ENCODE peak calls at places on chromosomes 2 and 18, in nine cellular contexts. One of them, this sample, is unnamed.

GRCh38 chr2:197889041-197889440 is 84.6 kb downstream of the PLCL1 start:
- DNase-seq in Karpas-422: peak; percentile 56
- DNase-seq in cardiac muscle cell: no peak
- DNase-seq in aorta: no peak
- DNase-seq in uterus: no peak
- DNase-seq in A549: no peak
- DNase-seq in H1: no peak
- DNase-seq in ascending aorta: no peak
- DNase-seq in IMR-90: peak; percentile 64
- DNase-seq in this sample: peak; percentile 29

GRCh38 chr2:13193075-13193474 is 476.3 kb downstream of the TRIB2 start:
- DNase-seq in Karpas-422: peak; percentile 78
- DNase-seq in cardiac muscle cell: no peak
- DNase-seq in aorta: no peak
- DNase-seq in uterus: no peak
- DNase-seq in A549: no peak
- DNase-seq in H1: no peak
- DNase-seq in ascending aorta: no peak
- DNase-seq in IMR-90: peak; percentile 13
- DNase-seq in this sample: peak; percentile 67

GRCh38 chr2:7974936-7975335 is 706.9 kb upstream of the ID2 start:
- DNase-seq in Karpas-422: no peak
- DNase-seq in cardiac muscle cell: no peak
- DNase-seq in aorta: no peak
- DNase-seq in uterus: no peak
- DNase-seq in A549: no peak
- DNase-seq in H1: no peak
- DNase-seq in ascending aorta: no peak
- DNase-seq in IMR-90: no peak
- DNase-seq in this sample: no peak

GRCh38 chr18:70417847-70418246 is 129.0 kb downstream of the SOCS6 start:
- DNase-seq in Karpas-422: no peak
- DNase-seq in cardiac muscle cell: no peak
- DNase-seq in aorta: no peak
- DNase-seq in uterus: no peak
- DNase-seq in A549: no peak
- DNase-seq in H1: no peak
- DNase-seq in ascending aorta: no peak
- DNase-seq in IMR-90: no peak
- DNase-seq in this sample: no peak

GRCh38 chr2:240450532-240451107 is 15.2 kb downstream of the GPC1 start:
- DNase-seq in Karpas-422: peak; percentile 55
- DNase-seq in cardiac muscle cell: no peak
- DNase-seq in aorta: no peak
- DNase-seq in uterus: no peak
- DNase-seq in A549: no peak
- DNase-seq in H1: no peak
- DNase-seq in ascending aorta: no peak
- DNase-seq in IMR-90: no peak
- DNase-seq in this sample: no peak

GRCh38 chr18:61308795-61309393 is 24.3 kb upstream of the CDH20 start:
- DNase-seq in Karpas-422: no peak
- DNase-seq in cardiac muscle cell: no peak
- DNase-seq in aorta: no peak
- DNase-seq in uterus: no peak
- DNase-seq in A549: no peak
- DNase-seq in H1: no peak
- DNase-seq in ascending aorta: no peak
- DNase-seq in IMR-90: peak; percentile 1
- DNase-seq in this sample: no peak

GRCh38 chr2:160075171-160075570 is 12.8 kb upstream of the PLA2R1 start:
- DNase-seq in Karpas-422: no peak
- DNase-seq in cardiac muscle cell: no peak
- DNase-seq in aorta: peak; percentile 75
- DNase-seq in uterus: no peak
- DNase-seq in A549: no peak
- DNase-seq in H1: no peak
- DNase-seq in ascending aorta: no peak
- DNase-seq in IMR-90: peak; percentile 33
- DNase-seq in this sample: no peak

GRCh38 chr2:100891911-100892642 is 72.1 kb downstream of the NPAS2 start:
- DNase-seq in Karpas-422: no peak
- DNase-seq in cardiac muscle cell: no peak
- DNase-seq in aorta: no peak
- DNase-seq in uterus: no peak
- DNase-seq in A549: no peak
- DNase-seq in H1: no peak
- DNase-seq in ascending aorta: no peak
- DNase-seq in IMR-90: peak; percentile 67
- DNase-seq in this sample: no peak

GRCh38 chr18:70641156-70641775 is 352.4 kb downstream of the SOCS6 start:
- DNase-seq in Karpas-422: no peak
- DNase-seq in cardiac muscle cell: no peak
- DNase-seq in aorta: no peak
- DNase-seq in uterus: no peak
- DNase-seq in A549: no peak
- DNase-seq in H1: no peak
- DNase-seq in ascending aorta: no peak
- DNase-seq in IMR-90: no peak
- DNase-seq in this sample: no peak

GRCh38 chr2:130916438-130916705 is 79.7 kb downstream of the ARHGEF4 start:
- DNase-seq in Karpas-422: no peak
- DNase-seq in cardiac muscle cell: no peak
- DNase-seq in aorta: no peak
- DNase-seq in uterus: no peak
- DNase-seq in A549: no peak
- DNase-seq in H1: no peak
- DNase-seq in ascending aorta: no peak
- DNase-seq in IMR-90: no peak
- DNase-seq in this sample: no peak

GRCh38 chr2:229855116-229855515 is 66.7 kb downstream of the TRIP12 start:
- DNase-seq in Karpas-422: no peak
- DNase-seq in cardiac muscle cell: no peak
- DNase-seq in aorta: no peak
- DNase-seq in uterus: no peak
- DNase-seq in A549: no peak
- DNase-seq in H1: no peak
- DNase-seq in ascending aorta: no peak
- DNase-seq in IMR-90: no peak
- DNase-seq in this sample: no peak

GRCh38 chr18:66136039-66136438 is 385.2 kb downstream of the CDH7 start:
- DNase-seq in Karpas-422: no peak
- DNase-seq in cardiac muscle cell: peak; percentile 33
- DNase-seq in aorta: no peak
- DNase-seq in uterus: no peak
- DNase-seq in A549: no peak
- DNase-seq in H1: no peak
- DNase-seq in ascending aorta: no peak
- DNase-seq in IMR-90: no peak
- DNase-seq in this sample: peak; percentile 36

GRCh38 chr18:22591231-22591630 is 173.5 kb upstream of the CTAGE1 start:
- DNase-seq in Karpas-422: no peak
- DNase-seq in cardiac muscle cell: no peak
- DNase-seq in aorta: no peak
- DNase-seq in uterus: no peak
- DNase-seq in A549: no peak
- DNase-seq in H1: no peak
- DNase-seq in ascending aorta: no peak
- DNase-seq in IMR-90: peak; percentile 62
- DNase-seq in this sample: no peak

GRCh38 chr18:69469444-69469919 is 68.8 kb downstream of the DOK6 start:
- DNase-seq in Karpas-422: peak; percentile 89
- DNase-seq in cardiac muscle cell: no peak
- DNase-seq in aorta: peak; percentile 71
- DNase-seq in uterus: no peak
- DNase-seq in A549: peak; percentile 21
- DNase-seq in H1: peak; percentile 67
- DNase-seq in ascending aorta: no peak
- DNase-seq in IMR-90: no peak
- DNase-seq in this sample: peak; percentile 12

GRCh38 chr2:7766978-7767565 is 849.9 kb downstream of the RNF144A start:
- DNase-seq in Karpas-422: no peak
- DNase-seq in cardiac muscle cell: no peak
- DNase-seq in aorta: no peak
- DNase-seq in uterus: no peak
- DNase-seq in A549: no peak
- DNase-seq in H1: no peak
- DNase-seq in ascending aorta: no peak
- DNase-seq in IMR-90: no peak
- DNase-seq in this sample: no peak

GRCh38 chr2:194559964-194560363 is 1097.1 kb upstream of the SLC39A10 start:
- DNase-seq in Karpas-422: no peak
- DNase-seq in cardiac muscle cell: no peak
- DNase-seq in aorta: no peak
- DNase-seq in uterus: no peak
- DNase-seq in A549: no peak
- DNase-seq in H1: no peak
- DNase-seq in ascending aorta: no peak
- DNase-seq in IMR-90: no peak
- DNase-seq in this sample: no peak

GRCh38 chr2:236107536-236107935 is 60.6 kb downstream of the GBX2 start:
- DNase-seq in Karpas-422: no peak
- DNase-seq in cardiac muscle cell: no peak
- DNase-seq in aorta: peak; percentile 61
- DNase-seq in uterus: no peak
- DNase-seq in A549: no peak
- DNase-seq in H1: no peak
- DNase-seq in ascending aorta: no peak
- DNase-seq in IMR-90: no peak
- DNase-seq in this sample: no peak

GRCh38 chr2:157257312-157258252 is at the start of gene GALNT5:
- DNase-seq in Karpas-422: no peak
- DNase-seq in cardiac muscle cell: peak; percentile 63
- DNase-seq in aorta: no peak
- DNase-seq in uterus: no peak
- DNase-seq in A549: peak; percentile 3
- DNase-seq in H1: peak; percentile 52
- DNase-seq in ascending aorta: no peak
- DNase-seq in IMR-90: peak; percentile 74
- DNase-seq in this sample: peak; percentile 6

GRCh38 chr2:12861344-12861942 is 144.7 kb downstream of the TRIB2 start:
- DNase-seq in Karpas-422: no peak
- DNase-seq in cardiac muscle cell: no peak
- DNase-seq in aorta: no peak
- DNase-seq in uterus: no peak
- DNase-seq in A549: no peak
- DNase-seq in H1: no peak
- DNase-seq in ascending aorta: no peak
- DNase-seq in IMR-90: peak; percentile 78
- DNase-seq in this sample: no peak

GRCh38 chr2:130933501-130933900 is 96.8 kb downstream of the ARHGEF4 start:
- DNase-seq in Karpas-422: peak; percentile 20
- DNase-seq in cardiac muscle cell: no peak
- DNase-seq in aorta: no peak
- DNase-seq in uterus: no peak
- DNase-seq in A549: no peak
- DNase-seq in H1: no peak
- DNase-seq in ascending aorta: no peak
- DNase-seq in IMR-90: no peak
- DNase-seq in this sample: no peak

GRCh38 chr2:98555681-98556080 is 52.6 kb downstream of the COA5 start:
- DNase-seq in Karpas-422: no peak
- DNase-seq in cardiac muscle cell: no peak
- DNase-seq in aorta: no peak
- DNase-seq in uterus: no peak
- DNase-seq in A549: no peak
- DNase-seq in H1: no peak
- DNase-seq in ascending aorta: no peak
- DNase-seq in IMR-90: no peak
- DNase-seq in this sample: no peak

DNA sequence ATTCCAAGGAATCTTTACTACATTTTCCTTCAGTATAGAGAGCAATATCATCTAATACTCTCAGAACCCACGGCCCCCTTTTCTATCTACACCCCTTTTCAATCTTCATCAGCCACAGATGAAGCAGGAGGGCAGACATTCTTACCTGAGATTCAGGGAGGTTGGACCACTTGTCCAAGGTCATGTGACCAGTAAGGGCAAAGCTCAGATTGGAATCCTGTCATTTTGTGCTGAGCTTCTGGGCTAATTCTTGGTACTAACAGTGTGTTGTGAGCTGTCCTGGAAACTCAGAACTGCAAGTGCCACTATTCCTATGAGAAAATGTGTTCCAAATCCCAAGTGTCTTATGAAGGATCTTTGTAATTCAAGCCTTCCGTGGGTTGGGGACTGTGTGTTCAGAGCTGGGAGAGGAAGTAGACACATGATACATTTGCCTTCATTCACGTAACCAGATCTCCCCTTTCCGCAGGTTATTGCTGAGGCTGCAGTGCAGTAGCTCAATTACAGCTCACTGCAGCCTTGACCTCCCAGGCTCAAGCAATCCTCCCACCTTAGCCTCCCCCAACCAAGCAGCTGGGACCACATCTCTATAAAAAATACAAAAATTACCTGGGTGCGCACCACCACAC is 3.3 kb downstream of the CHRNA1 start:
- DNase-seq in Karpas-422: no peak
- DNase-seq in cardiac muscle cell: no peak
- DNase-seq in aorta: no peak
- DNase-seq in uterus: no peak
- DNase-seq in A549: no peak
- DNase-seq in H1: no peak
- DNase-seq in ascending aorta: no peak
- DNase-seq in IMR-90: no peak
- DNase-seq in this sample: no peak
- H3K4me3 ChIP-seq in Karpas-422: no peak overlapping the region
- H3K4me3 ChIP-seq in cardiac muscle cell: no peak overlapping the region
- H3K4me3 ChIP-seq in aorta: no peak overlapping the region
- H3K4me3 ChIP-seq in uterus: no peak overlapping the region
- H3K4me3 ChIP-seq in A549: no peak overlapping the region
- H3K4me3 ChIP-seq in H1: no peak overlapping the region
- H3K4me3 ChIP-seq in ascending aorta: no peak overlapping the region
- H3K4me3 ChIP-seq in IMR-90: no peak overlapping the region
- H3K4me3 ChIP-seq in this sample: peak overlapping the region; percentile 86

GRCh38 chr2:95036491-95037289 is 11.2 kb downstream of the MAL start:
- DNase-seq in Karpas-422: no peak
- DNase-seq in cardiac muscle cell: no peak
- DNase-seq in aorta: no peak
- DNase-seq in uterus: no peak
- DNase-seq in A549: no peak
- DNase-seq in H1: no peak
- DNase-seq in ascending aorta: no peak
- DNase-seq in IMR-90: no peak
- DNase-seq in this sample: no peak
- H3K4me1 ChIP-seq in Karpas-422: no peaks in the 10 kb centered on the region
- H3K4me1 ChIP-seq in cardiac muscle cell: no peaks in the 10 kb centered on the region
- H3K4me1 ChIP-seq in aorta: no peaks in the 10 kb centered on the region
- H3K4me1 ChIP-seq in uterus: no peaks in the 10 kb centered on the region
- H3K4me1 ChIP-seq in A549: no peaks in the 10 kb centered on the region
- H3K4me1 ChIP-seq in H1: no peaks in the 10 kb centered on the region
- H3K4me1 ChIP-seq in ascending aorta: no peaks in the 10 kb centered on the region
- H3K4me1 ChIP-seq in IMR-90: no peaks in the 10 kb centered on the region
- H3K4me1 ChIP-seq in this sample: no peaks in the 10 kb centered on the region

GRCh38 chr2:222656544-222657446 is 903 bp upstream of the FARSB start:
- DNase-seq in Karpas-422: peak; percentile 61
- DNase-seq in cardiac muscle cell: no peak
- DNase-seq in aorta: no peak
- DNase-seq in uterus: no peak
- DNase-seq in A549: no peak
- DNase-seq in H1: no peak
- DNase-seq in ascending aorta: no peak
- DNase-seq in IMR-90: no peak
- DNase-seq in this sample: no peak
- H3K4me3 ChIP-seq in Karpas-422: peak overlapping the region; percentile 94
- H3K4me3 ChIP-seq in cardiac muscle cell: peak overlapping the region; percentile 73
- H3K4me3 ChIP-seq in aorta: peak overlapping the region; percentile 52
- H3K4me3 ChIP-seq in uterus: peak overlapping the region; percentile 92
- H3K4me3 ChIP-seq in A549: peak overlapping the region; percentile 77
- H3K4me3 ChIP-seq in H1: peak overlapping the region; percentile 81
- H3K4me3 ChIP-seq in ascending aorta: peak overlapping the region; percentile 68
- H3K4me3 ChIP-seq in IMR-90: peak overlapping the region; percentile 89
- H3K4me3 ChIP-seq in this sample: peak overlapping the region; percentile 90

GRCh38 chr2:43220982-43221659 is 5.3 kb downstream of the ZFP36L2 start:
- DNase-seq in Karpas-422: peak; percentile 76
- DNase-seq in cardiac muscle cell: no peak
- DNase-seq in aorta: peak; percentile 84
- DNase-seq in uterus: peak; percentile 86
- DNase-seq in A549: no peak
- DNase-seq in H1: peak; percentile 62
- DNase-seq in ascending aorta: no peak
- DNase-seq in IMR-90: peak; percentile 95
- DNase-seq in this sample: peak; percentile 91
- H3K4me1 ChIP-seq in Karpas-422: peaks cover 72% of the 10 kb centered on the region
- H3K4me1 ChIP-seq in cardiac muscle cell: peaks cover 68% of the 10 kb centered on the region
- H3K4me1 ChIP-seq in aorta: no peaks in the 10 kb centered on the region
- H3K4me1 ChIP-seq in uterus: peaks cover 4% of the 10 kb centered on the region
- H3K4me1 ChIP-seq in A549: peaks cover 52% of the 10 kb centered on the region
- H3K4me1 ChIP-seq in H1: peaks cover 43% of the 10 kb centered on the region
- H3K4me1 ChIP-seq in ascending aorta: peaks cover 37% of the 10 kb centered on the region
- H3K4me1 ChIP-seq in IMR-90: peaks cover 22% of the 10 kb centered on the region
- H3K4me1 ChIP-seq in this sample: peaks cover 32% of the 10 kb centered on the region

This sample was measured in SJCRH30.